ENCODE peak calls at places on chromosomes 16 and 17, in four cellular contexts. K is A549, W is K562, F is GM12878. I is an unnamed sample.

GRCh38 chr16:31273676-31274075 is 13.9 kb downstream of the ITGAM start:
- DNase-seq in K (no peak), W (peak), F (no peak), I (no peak)

GRCh38 chr17:58278661-58279015 is 2.1 kb downstream of the MPO start:
- DNase-seq in K (no peak), W (peak), F (no peak), I (no peak)

GRCh38 chr17:47776330-47777197 is 43.5 kb downstream of the TBX21 start:
- DNase-seq in K (peak), W (peak), F (no peak), I (no peak)

GRCh38 chr17:30964878-30965277 is 6.0 kb upstream of the RNF135 start:
- DNase-seq in K (no peak), W (no peak), F (no peak), I (no peak)

GRCh38 chr16:4091638-4092037 is 24.6 kb downstream of the ADCY9 start:
- DNase-seq in K (no peak), W (no peak), F (no peak), I (no peak)

GRCh38 chr17:29616300-29617048 is 6.2 kb downstream of the CORO6 start:
- DNase-seq in K (no peak), W (no peak), F (no peak), I (no peak)

GRCh38 chr17:17416007-17416399 is 60.8 kb upstream of the MED9 start:
- DNase-seq in K (peak), W (peak), F (peak), I (peak)

GRCh38 chr17:74516561-74516960 is 14.7 kb downstream of the CD300LB start:
- DNase-seq in K (no peak), W (no peak), F (no peak), I (no peak)

GRCh38 chr16:77236063-77236511 is 36.9 kb downstream of the SYCE1L start:
- DNase-seq in K (peak), W (peak), F (no peak), I (peak)

GRCh38 chr17:1643999-1644492 is 1.5 kb downstream of the SCARF1 start:
- DNase-seq in K (no peak), W (no peak), F (no peak), I (no peak)

GRCh38 chr16:89795676-89796075 is 20.8 kb downstream of the FANCA start:
- DNase-seq in K (no peak), W (no peak), F (no peak), I (no peak)

GRCh38 chr17:42660692-42661345 is 1.7 kb downstream of the TUBG2 start:
- DNase-seq in K (peak), W (no peak), F (no peak), I (no peak)

GRCh38 chr16:27818231-27818630 is 245.3 kb downstream of the GSG1L start:
- DNase-seq in K (no peak), W (no peak), F (no peak), I (no peak)

GRCh38 chr16:85428168-85428898 is 184.8 kb upstream of the GSE1 start:
- DNase-seq in K (peak), W (peak), F (no peak), I (peak)

GRCh38 chr16:84629580-84629979 is 11.7 kb upstream of the COTL1 start:
- DNase-seq in K (no peak), W (no peak), F (no peak), I (no peak)

GRCh38 chr16:67283826-67284555 is 4.7 kb downstream of the PLEKHG4 start:
- DNase-seq in K (no peak), W (no peak), F (no peak), I (no peak)
- TF ChIP-seq ESRRA in K (no peak), W (no peak), F (no peak), I (no peak)

GRCh38 chr16:24188751-24189318 is 67.3 kb upstream of the CACNG3 start:
- DNase-seq in K (no peak), W (no peak), F (no peak), I (no peak)

GRCh38 chr16:24191876-24192402 is 64.2 kb upstream of the CACNG3 start:
- DNase-seq in K (no peak), W (no peak), F (no peak), I (no peak)

GRCh38 chr16:24188143-24188542 is 68.0 kb upstream of the CACNG3 start:
- DNase-seq in K (no peak), W (no peak), F (no peak), I (no peak)

GRCh38 chr16:24189941-24190340 is 66.2 kb upstream of the CACNG3 start:
- DNase-seq in K (no peak), W (no peak), F (no peak), I (no peak)
- TF ChIP-seq ESRRA in K (no peak), W (no peak), F (no peak), I (no peak)

DNA sequence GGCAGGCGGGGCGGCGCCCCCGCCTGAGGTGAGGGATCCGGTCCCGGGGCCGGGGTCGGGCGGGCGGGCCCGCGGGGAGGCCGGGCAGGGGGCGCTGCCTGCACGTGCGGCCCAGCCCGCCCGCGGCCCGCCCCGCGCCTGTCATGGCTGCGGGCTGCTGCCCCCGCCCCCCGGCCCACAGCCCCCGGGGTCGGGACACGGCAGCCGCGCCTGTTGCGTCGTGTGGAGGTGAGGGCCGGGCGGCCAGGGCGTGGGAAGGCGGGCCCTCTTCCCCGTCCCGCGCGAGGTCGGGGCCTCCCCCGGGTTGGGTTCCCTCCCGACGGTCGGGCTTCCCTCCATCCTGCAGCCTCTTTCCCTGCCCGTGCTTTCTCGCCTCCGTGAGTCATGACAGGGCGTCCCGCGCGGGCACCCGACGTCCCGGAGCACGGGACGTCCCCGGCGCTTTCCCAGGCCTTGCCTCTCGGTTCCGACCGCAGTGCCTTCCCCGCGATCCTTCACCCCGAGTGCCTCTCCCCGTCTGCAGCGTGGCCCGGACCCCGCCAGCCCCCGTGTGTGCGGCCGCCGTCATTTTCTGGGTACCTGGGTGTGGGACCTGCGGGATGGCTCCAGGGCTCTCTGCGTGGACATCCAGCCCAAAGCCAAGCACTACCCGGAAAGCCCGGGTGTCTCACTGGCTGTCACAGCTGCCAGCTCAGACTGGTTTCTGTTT is 76.7 kb downstream of the CHD9 start:
- DNase-seq in K (peak), W (peak), F (no peak), I (peak)
- TF ChIP-seq ESRRA in K (no peak), W (no peak), F (no peak), I (no peak)

GRCh38 chr16:48965391-48965790 is 316.2 kb downstream of the CBLN1 start:
- DNase-seq in K (no peak), W (no peak), F (no peak), I (no peak)

GRCh38 chr16:48960830-48961229 is 320.8 kb downstream of the CBLN1 start:
- DNase-seq in K (no peak), W (no peak), F (no peak), I (no peak)

GRCh38 chr16:48963901-48964615 is 317.6 kb downstream of the CBLN1 start:
- DNase-seq in K (peak), W (no peak), F (no peak), I (no peak)

GRCh38 chr16:48961546-48961945 is 320.1 kb downstream of the CBLN1 start:
- DNase-seq in K (no peak), W (no peak), F (no peak), I (no peak)

DNA sequence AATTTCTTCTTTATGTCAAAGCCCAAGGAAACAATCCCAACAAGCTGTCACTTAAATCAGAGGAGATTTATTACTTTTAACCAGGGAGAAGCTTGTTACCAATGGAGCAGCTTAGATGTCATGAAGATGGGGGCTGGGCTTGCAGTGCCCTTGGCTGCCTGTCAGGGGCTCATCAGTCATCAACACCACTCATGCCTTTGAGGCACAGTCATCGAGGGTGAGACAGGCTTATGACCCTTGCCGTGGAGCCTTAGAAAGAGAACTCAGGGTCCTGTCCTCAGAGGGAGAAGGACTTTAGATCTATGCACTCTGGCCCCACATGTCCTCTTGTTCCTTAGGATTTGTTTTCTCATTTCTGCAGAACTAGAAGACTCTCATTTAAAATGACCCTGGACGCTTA is 318.3 kb downstream of the CBLN1 start:
- DNase-seq in K (peak), W (no peak), F (no peak), I (no peak)
- TF ChIP-seq ESRRA in K (no peak), W (no peak), F (no peak), I (no peak)

DNA sequence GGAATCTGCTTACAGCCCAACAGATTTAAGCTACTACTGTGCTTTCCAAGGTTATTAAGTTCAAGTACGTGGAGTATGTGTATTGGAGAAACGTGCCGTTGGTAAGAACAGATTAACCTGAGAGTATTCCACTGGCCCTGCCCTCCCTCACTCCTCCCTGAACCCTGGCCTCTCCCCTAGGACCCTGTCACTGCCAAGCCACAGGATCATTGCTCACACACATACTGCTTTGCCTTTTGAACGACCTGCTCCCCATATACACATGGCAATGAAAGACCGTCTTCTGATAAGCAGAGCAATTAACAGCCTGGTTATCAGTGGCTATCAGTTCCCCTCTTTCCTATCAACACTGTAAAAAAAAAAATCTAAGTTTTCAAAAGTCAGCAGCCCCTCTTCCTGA is 458.9 kb upstream of the DYNLRB2 start:
- DNase-seq in K (no peak), W (no peak), F (no peak), I (no peak)
- TF ChIP-seq ESRRA in K (no peak), W (no peak), F (no peak), I (no peak)

DNA sequence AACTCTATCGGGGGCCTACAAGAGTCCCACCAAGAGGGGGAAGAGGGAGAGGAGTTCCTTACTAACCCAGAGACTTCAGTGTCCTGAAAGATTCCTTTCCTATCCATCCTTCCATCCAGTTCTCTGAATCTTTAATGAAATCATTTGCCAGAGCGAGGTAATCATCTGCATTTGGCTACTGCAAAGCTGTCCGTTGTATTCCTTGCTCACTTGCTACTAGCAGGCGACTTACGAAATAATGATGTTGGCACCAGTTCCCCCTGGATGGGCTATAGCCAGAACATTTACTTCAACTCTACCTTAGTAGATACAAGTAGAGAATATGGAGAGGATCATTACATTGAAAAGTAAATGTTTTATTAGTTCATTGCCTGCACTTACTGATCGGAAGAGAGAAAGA is 70.0 kb downstream of the CDK12 start:
- DNase-seq in K (no peak), W (no peak), F (no peak), I (no peak)
- TF ChIP-seq ESRRA in K (no peak), W (no peak), F (no peak), I (no peak)

GRCh38 chr17:8430966-8431365 is 4.7 kb upstream of the NDEL1 start:
- DNase-seq in K (no peak), W (no peak), F (no peak), I (no peak)
- TF ChIP-seq ESRRA in K (no peak), W (no peak), F (no peak), I (no peak)

DNA sequence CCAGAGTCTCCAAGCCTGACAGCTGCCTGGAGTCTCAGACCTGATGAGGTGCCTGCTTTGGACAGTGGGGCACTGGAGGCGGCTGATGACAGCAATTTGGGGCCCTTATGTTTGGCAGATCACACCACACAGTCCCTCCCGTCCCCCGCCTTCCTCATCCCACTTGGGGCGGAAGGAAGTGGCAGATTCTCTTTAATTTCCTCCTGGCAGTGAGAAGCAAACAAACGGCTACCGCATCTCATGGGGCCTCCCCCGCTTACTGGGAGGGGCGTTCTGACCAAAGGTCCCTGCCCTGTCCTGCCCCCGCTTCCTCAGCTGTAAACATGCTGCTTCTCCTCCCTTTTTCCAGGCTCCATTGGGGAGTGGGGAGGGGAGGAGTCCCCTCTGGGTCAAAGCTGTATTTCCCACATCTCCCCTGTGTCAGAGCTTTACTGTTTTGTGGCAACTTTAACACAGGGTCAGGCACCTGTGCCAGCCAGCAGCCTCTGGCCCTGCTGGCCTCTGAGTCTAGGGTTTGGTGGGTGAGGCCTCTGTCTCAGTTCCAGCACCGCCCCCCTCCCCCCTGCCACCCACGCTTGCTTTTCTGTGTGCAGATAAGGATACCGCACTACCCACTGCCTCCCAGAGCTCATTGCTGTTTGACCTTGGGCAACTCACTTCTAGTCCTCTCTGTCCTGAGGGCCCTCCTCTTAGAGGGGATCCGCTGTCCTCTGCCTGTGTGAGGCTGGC is 5.4 kb upstream of the NFATC3 start:
- DNase-seq in K (no peak), W (peak), F (no peak), I (no peak)
- TF ChIP-seq ESRRA in K (no peak), W (peak), F (no peak), I (no peak)

I was measured in WTC11.